ENCODE peak calls at places on chromosomes 7 and 10, in six cellular contexts. J, E, P, Q, A and R are unnamed samples.

GRCh38 chr7:136133491-136133990 is 156.4 kb upstream of the MTPN start:
- DNase-seq in J (no peak), E (no peak), P (no peak), Q (no peak), A (peak), R (peak)

GRCh38 chr10:135601-136464 is 578 bp downstream of the ZMYND11 start:
- DNase-seq in J (peak), E (no peak), P (peak), Q (peak), A (no peak), R (no peak)

GRCh38 chr10:48243487-48243886 is 31.0 kb downstream of the FRMPD2 start:
- DNase-seq in J (no peak), E (no peak), P (no peak), Q (no peak), A (no peak), R (no peak)

GRCh38 chr7:14085901-14086300 is 96.4 kb upstream of the ETV1 start:
- DNase-seq in J (no peak), E (no peak), P (no peak), Q (no peak), A (no peak), R (no peak)

GRCh38 chr7:130491841-130492518 is at the start of gene MEST:
- DNase-seq in J (no peak), E (no peak), P (no peak), Q (peak), A (no peak), R (no peak)

GRCh38 chr7:5646846-5647245 is 134.6 kb downstream of the RNF216 start:
- DNase-seq in J (no peak), E (no peak), P (no peak), Q (no peak), A (peak), R (no peak)

GRCh38 chr10:116055252-116055918 is 217.6 kb downstream of the GFRA1 start:
- DNase-seq in J (no peak), E (no peak), P (no peak), Q (no peak), A (no peak), R (no peak)

GRCh38 chr10:5594271-5595036 is 69.7 kb downstream of the CALML3 start:
- DNase-seq in J (no peak), E (peak), P (no peak), Q (no peak), A (no peak), R (no peak)

GRCh38 chr10:91006001-91006751 is 85.3 kb upstream of the ANKRD1 start:
- DNase-seq in J (peak), E (peak), P (peak), Q (peak), A (peak), R (peak)

GRCh38 chr10:89566095-89566950 is 30.9 kb upstream of the SLC16A12 start:
- DNase-seq in J (no peak), E (no peak), P (no peak), Q (no peak), A (no peak), R (no peak)

GRCh38 chr7:379456-380225 is 89.7 kb downstream of the FOXL3 start:
- DNase-seq in J (no peak), E (no peak), P (peak), Q (peak), A (no peak), R (no peak)

GRCh38 chr7:16399265-16399801 is 22.0 kb downstream of the CRPPA start:
- DNase-seq in J (no peak), E (no peak), P (no peak), Q (peak), A (no peak), R (no peak)

GRCh38 chr10:97081621-97082235 is 104.0 kb downstream of the SLIT1 start:
- DNase-seq in J (peak), E (no peak), P (peak), Q (peak), A (peak), R (no peak)

GRCh38 chr7:362416-363096 is 72.6 kb downstream of the FOXL3 start:
- DNase-seq in J (peak), E (no peak), P (no peak), Q (no peak), A (no peak), R (no peak)

GRCh38 chr10:127580822-127581221 is 31.7 kb downstream of the NPS start:
- DNase-seq in J (no peak), E (no peak), P (no peak), Q (no peak), A (no peak), R (no peak)

GRCh38 chr10:133235265-133235664 is 2.4 kb upstream of the VENTX start:
- DNase-seq in J (no peak), E (no peak), P (no peak), Q (no peak), A (no peak), R (no peak)

GRCh38 chr10:113099431-113100298 is 149.6 kb downstream of the TCF7L2 start:
- DNase-seq in J (peak), E (no peak), P (no peak), Q (no peak), A (no peak), R (no peak)

GRCh38 chr7:7257899-7258692 is 75.8 kb downstream of the C1GALT1 start:
- DNase-seq in J (peak), E (no peak), P (no peak), Q (no peak), A (no peak), R (no peak)